ENCODE peak calls at places on chromosomes 6 and 20, in four cellular contexts. O is prostate gland, X is heart left ventricle, B is testis. T is an unnamed sample.

GRCh38 chr6:42742116-42742894 is 3.6 kb downstream of the TBCC start:
- DNase-seq in B (no peak), O (no peak), X (no peak), T (no peak)

GRCh38 chr6:36595168-36595818 is 1.1 kb downstream of the SRSF3 start:
- DNase-seq in B (peak), O (peak), X (no peak), T (peak)

GRCh38 chr20:17936306-17936790 is 32.2 kb downstream of the SNX5 start:
- DNase-seq in O (no peak), B (no peak), X (no peak), T (no peak)

GRCh38 chr6:40631760-40632159 is 44.6 kb upstream of the LRFN2 start:
- DNase-seq in B (peak), X (no peak), O (no peak), T (no peak)

GRCh38 chr20:52313335-52313963 is 121.9 kb upstream of the ZFP64 start:
- DNase-seq in X (no peak), O (no peak), B (peak), T (no peak)

GRCh38 chr6:44104661-44105060 is 22.6 kb downstream of the MRPL14 start:
- DNase-seq in O (no peak), B (no peak), X (no peak), T (no peak)

GRCh38 chr20:39630215-39630614 is 668.1 kb downstream of the DHX35 start:
- DNase-seq in O (no peak), B (no peak), X (no peak), T (no peak)

GRCh38 chr20:19802492-19803158 is 44.6 kb downstream of the RIN2 start:
- DNase-seq in O (no peak), X (no peak), B (no peak), T (no peak)

GRCh38 chr20:63738687-63739128 is 868 bp upstream of the SLC2A4RG start:
- DNase-seq in O (peak), B (peak), X (peak), T (peak)

GRCh38 chr6:143744593-143745151 is 66.9 kb downstream of the PHACTR2 start:
- DNase-seq in O (no peak), B (no peak), X (no peak), T (no peak)

GRCh38 chr6:44269921-44270525 is at the start of gene TMEM151B:
- DNase-seq in B (no peak), X (no peak), O (no peak), T (no peak)

GRCh38 chr20:43198607-43199006 is 8.9 kb upstream of the PTPRT start:
- DNase-seq in O (no peak), X (no peak), B (no peak), T (no peak)

GRCh38 chr20:53408728-53409157 is 184.9 kb downstream of the ZNF217 start:
- DNase-seq in B (no peak), X (no peak), O (no peak), T (no peak)

GRCh38 chr6:97322811-97323210 is 39.8 kb upstream of the MMS22L start:
- DNase-seq in B (no peak), X (no peak), O (no peak), T (no peak)

GRCh38 chr6:96832780-96833179 is 4.5 kb downstream of the GPR63 start:
- DNase-seq in X (no peak), B (no peak), O (no peak), T (no peak)

GRCh38 chr20:2688041-2688591 is 4.5 kb upstream of the EBF4 start:
- DNase-seq in B (peak), O (no peak), X (peak), T (no peak)

GRCh38 chr6:137610702-137611101 is 116.5 kb upstream of the OLIG3 start:
- DNase-seq in O (no peak), B (no peak), X (no peak), T (no peak)

GRCh38 chr6:10146723-10147451 is 268.0 kb downstream of the TFAP2A start:
- DNase-seq in B (peak), O (no peak), X (no peak), T (no peak)

GRCh38 chr6:137163732-137164318 is 9.6 kb downstream of the IL22RA2 start:
- DNase-seq in O (no peak), B (no peak), X (no peak), T (no peak)

GRCh38 chr20:47792021-47792618 is 6.8 kb upstream of the SULF2 start:
- DNase-seq in B (peak), O (peak), X (peak), T (peak)

GRCh38 chr6:80872194-80872950 is 765.9 kb downstream of the BCKDHB start:
- DNase-seq in O (no peak), X (no peak), B (peak), T (peak)

GRCh38 chr6:158908596-158908995 is 89.4 kb upstream of the EZR start:
- DNase-seq in O (no peak), X (no peak), B (no peak), T (no peak)

GRCh38 chr20:55140631-55141030 is 665.2 kb downstream of the DOK5 start:
- DNase-seq in B (no peak), X (no peak), O (no peak), T (no peak)

GRCh38 chr6:117232191-117232590 is 33.2 kb upstream of the VGLL2 start:
- DNase-seq in X (no peak), B (no peak), O (no peak), T (no peak)

GRCh38 chr6:53899512-53899911 is 104.7 kb downstream of the LRRC1 start:
- DNase-seq in O (no peak), B (no peak), X (no peak), T (no peak)

GRCh38 chr20:61218886-61219480 is 33.1 kb upstream of the CDH4 start:
- DNase-seq in X (no peak), O (no peak), B (no peak), T (no peak)

GRCh38 chr6:38239719-38240451 is 399.8 kb downstream of the BTBD9 start:
- DNase-seq in B (no peak), X (no peak), O (no peak), T (no peak)

GRCh38 chr20:46779831-46780230 is 70.4 kb downstream of the SLC2A10 start:
- DNase-seq in B (no peak), X (no peak), O (no peak), T (no peak)

GRCh38 chr6:33710296-33711121 is 991 bp downstream of the UQCC2 start:
- DNase-seq in O (no peak), B (no peak), X (no peak), T (no peak)

GRCh38 chr6:113994934-113995342 is 24.0 kb upstream of the HDAC2 start:
- DNase-seq in B (peak), X (no peak), O (peak), T (no peak)

GRCh38 chr6:116392158-116393032 is 21.6 kb downstream of the DSE start:
- DNase-seq in O (no peak), B (no peak), X (no peak), T (no peak)

GRCh38 chr6:3355358-3356055 is 96.8 kb downstream of the PSMG4 start:
- DNase-seq in X (no peak), B (peak), O (no peak), T (no peak)
- H3K4me3 ChIP-seq in X (peak), B (peak), O (no peak), T (peak)

GRCh38 chr6:15246217-15247211 is 645 bp downstream of the JARID2 start:
- DNase-seq in O (no peak), B (no peak), X (no peak), T (no peak)

GRCh38 chr6:15247214-15247749 is 1.4 kb downstream of the JARID2 start:
- DNase-seq in X (no peak), B (no peak), O (no peak), T (no peak)

GRCh38 chr6:15248451-15249370 is 2.8 kb downstream of the JARID2 start:
- DNase-seq in O (peak), X (peak), B (peak), T (peak)

GRCh38 chr6:15249371-15250019 is 3.6 kb downstream of the JARID2 start:
- DNase-seq in B (no peak), O (no peak), X (no peak), T (no peak)

GRCh38 chr6:15247750-15248450 is 2.0 kb downstream of the JARID2 start:
- DNase-seq in O (peak), B (peak), X (peak), T (peak)
- TF ChIP-seq POLR2A in O (peak), B (no peak), X (no peak), T (peak)

DNA sequence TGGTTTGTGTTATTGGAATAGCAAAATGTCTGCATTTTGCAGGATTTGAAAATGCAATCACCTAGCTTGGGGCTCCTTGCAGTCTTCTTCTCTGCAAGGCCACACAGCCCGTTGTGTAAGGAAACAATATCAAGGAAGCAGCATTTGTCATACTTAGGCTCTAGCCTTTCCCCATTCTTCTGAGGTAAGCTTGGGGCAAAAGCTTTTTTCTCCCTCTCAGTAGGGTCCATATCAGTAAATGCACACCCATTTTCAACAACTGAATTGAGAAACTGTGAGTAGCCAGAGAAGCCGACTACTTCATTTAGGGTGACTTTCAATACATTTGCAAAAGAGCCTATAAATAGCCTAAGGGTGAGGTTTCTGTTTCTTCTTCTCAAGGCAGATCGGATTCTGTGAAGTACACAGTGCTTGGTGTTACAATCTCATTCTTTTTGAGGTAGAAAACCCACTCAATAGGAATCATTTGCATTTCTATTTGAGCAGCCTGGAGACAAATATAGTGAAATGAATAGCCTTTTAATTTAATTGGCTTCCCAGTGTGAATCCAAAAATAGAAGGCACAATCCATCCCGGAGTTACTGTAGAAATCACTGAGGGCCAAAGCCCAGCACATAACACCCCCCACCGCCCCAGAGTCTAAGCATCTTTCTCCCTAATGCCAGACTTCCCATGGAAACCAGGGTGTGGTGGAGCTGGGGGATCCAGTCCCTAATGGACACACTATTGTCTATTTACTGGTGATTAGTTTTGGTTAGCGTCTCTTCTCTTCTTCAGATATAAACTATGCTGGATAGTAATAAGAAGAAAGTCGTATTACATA is 61.8 kb downstream of the BTBD3 start:
- DNase-seq in O (no peak), X (no peak), B (no peak), T (no peak)
- H3K4me3 ChIP-seq in O (no peak), X (no peak), B (no peak), T (no peak)

GRCh38 chr20:50188287-50188688 is 2.3 kb upstream of the CEBPB start:
- DNase-seq in B (no peak), O (no peak), X (no peak), T (no peak)

GRCh38 chr20:50187403-50188051 is 3.1 kb upstream of the CEBPB start:
- DNase-seq in B (no peak), X (no peak), O (peak), T (peak)

GRCh38 chr20:50185426-50185825 is 5.2 kb upstream of the CEBPB start:
- DNase-seq in B (no peak), X (no peak), O (no peak), T (no peak)

GRCh38 chr20:50186987-50187402 is 3.6 kb upstream of the CEBPB start:
- DNase-seq in B (no peak), O (no peak), X (no peak), T (no peak)

GRCh38 chr20:50186151-50186885 is 4.3 kb upstream of the CEBPB start:
- DNase-seq in O (peak), B (peak), X (peak), T (peak)
- TF ChIP-seq POLR2A in O (no peak), B (no peak), X (no peak), T (no peak)

GRCh38 chr6:29851190-29851589 is 23.6 kb downstream of the HLA-G start:
- DNase-seq in X (no peak), B (no peak), O (no peak), T (no peak)

GRCh38 chr6:29845405-29846006 is 17.9 kb downstream of the HLA-G start:
- DNase-seq in B (no peak), X (no peak), O (no peak), T (no peak)

GRCh38 chr6:29850011-29850553 is 22.5 kb downstream of the HLA-G start:
- DNase-seq in X (no peak), B (peak), O (no peak), T (no peak)

GRCh38 chr6:29853245-29853644 is 25.6 kb downstream of the HLA-G start:
- DNase-seq in B (no peak), O (no peak), X (no peak), T (no peak)

GRCh38 chr6:29847871-29848630 is 20.4 kb downstream of the HLA-G start:
- DNase-seq in X (peak), O (peak), B (peak), T (peak)
- H3K4me3 ChIP-seq in X (no peak), O (no peak), B (no peak), T (no peak)

T was measured in gastrocnemius medialis.